ENCODE peak calls at places on chromosomes 11 and 22, in nine cellular contexts. U, M, T, J, D, C, E, R and H are unnamed samples.
A peak's percentile ranks its signal among the peaks of the same experiment; 100 is the strongest.

GRCh38 chr22:23857606-23858483 is at the start of gene SLC2A11:
- DNase-seq in U (peak; percentile 94), M (peak; percentile 100), T (peak; percentile 65), J (peak; percentile 95), D (peak; percentile 99), C (peak; percentile 100), E (peak; percentile 97), R (peak; percentile 99), H (peak; percentile 98)

GRCh38 chr11:44747339-44747738 is 20.6 kb downstream of the TSPAN18 start:
- DNase-seq in U (no peak), M (no peak), T (no peak), J (no peak), D (no peak), C (no peak), E (peak; percentile 21), R (no peak), H (no peak)

GRCh38 chr22:46425011-46425410 is 89.5 kb downstream of the TRMU start:
- DNase-seq in U (peak; percentile 91), M (no peak), T (peak; percentile 58), J (no peak), D (no peak), C (no peak), E (peak; percentile 72), R (no peak), H (no peak)

GRCh38 chr11:46333129-46333947 is 13.9 kb upstream of the DGKZ start:
- DNase-seq in U (no peak), M (no peak), T (no peak), J (no peak), D (no peak), C (no peak), E (no peak), R (no peak), H (no peak)

GRCh38 chr11:96254087-96254486 is 88.9 kb downstream of the MAML2 start:
- DNase-seq in U (no peak), M (peak; percentile 54), T (no peak), J (no peak), D (no peak), C (no peak), E (peak; percentile 75), R (no peak), H (no peak)

GRCh38 chr11:82216927-82217570 is 516.6 kb downstream of the FAM181B start:
- DNase-seq in U (no peak), M (no peak), T (no peak), J (no peak), D (no peak), C (no peak), E (no peak), R (no peak), H (no peak)

GRCh38 chr11:34655335-34656008 is 34.6 kb downstream of the EHF start:
- DNase-seq in U (peak; percentile 80), M (no peak), T (peak; percentile 52), J (no peak), D (no peak), C (no peak), E (peak; percentile 97), R (no peak), H (no peak)

GRCh38 chr11:65429724-65430405 is 7.3 kb downstream of the NEAT1 start:
- DNase-seq in U (peak; percentile 37), M (no peak), T (no peak), J (no peak), D (peak; percentile 93), C (peak; percentile 85), E (peak; percentile 80), R (peak; percentile 87), H (no peak)

GRCh38 chr11:56410801-56411200 is 1.7 kb upstream of the OR5AL1 start:
- DNase-seq in U (no peak), M (no peak), T (no peak), J (no peak), D (no peak), C (no peak), E (no peak), R (no peak), H (no peak)

GRCh38 chr11:56412396-56412795 is at the start of gene OR5AL1:
- DNase-seq in U (no peak), M (no peak), T (no peak), J (no peak), D (no peak), C (no peak), E (no peak), R (no peak), H (no peak)
- TF ChIP-seq CTCF in U (no peak), M (no peak), T (no peak), J (no peak), D (no peak), C (no peak), E (no peak), R (no peak), H (no peak)

DNA sequence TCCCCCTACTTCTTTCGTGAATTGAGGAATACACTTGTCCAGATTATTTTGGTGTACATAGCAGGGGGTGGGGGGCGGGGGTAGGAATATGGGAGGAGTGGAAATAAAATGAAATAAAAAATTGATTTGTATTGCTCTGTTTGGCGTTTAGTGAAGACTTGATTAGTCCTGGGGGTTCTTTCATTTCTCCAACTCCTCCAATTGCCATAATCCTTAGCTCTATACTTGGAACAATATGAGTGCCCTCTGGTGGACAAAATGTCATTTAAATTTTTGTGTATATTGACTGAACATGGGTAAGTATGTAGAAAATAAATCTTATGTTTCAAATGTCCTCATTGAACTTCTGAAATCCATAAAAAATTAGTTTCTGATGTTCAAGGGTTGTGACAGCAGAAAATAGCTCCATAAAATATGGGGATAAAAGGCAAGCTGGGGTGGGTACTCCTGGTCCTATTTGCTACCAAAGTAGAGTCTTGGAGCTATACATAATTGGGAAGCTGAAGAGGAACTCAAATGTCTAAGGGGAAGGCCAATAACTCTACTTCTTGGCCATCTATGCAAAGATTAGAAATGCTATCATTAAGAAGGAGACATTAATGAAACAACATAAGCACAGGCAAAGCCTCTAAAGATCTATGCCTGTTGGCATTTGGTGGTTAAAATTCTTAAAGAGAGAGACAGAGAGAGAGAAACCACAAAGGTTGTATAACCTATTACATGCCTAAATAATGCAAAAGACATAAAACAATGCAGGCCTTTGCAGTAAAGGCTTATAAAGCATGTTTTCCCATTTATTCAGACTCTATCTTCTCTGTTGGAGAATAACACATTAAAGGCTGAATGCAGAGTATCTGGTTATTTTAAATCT is 421.6 kb downstream of the METTL15 start:
- DNase-seq in U (peak; percentile 83), M (peak; percentile 70), T (no peak), J (no peak), D (no peak), C (no peak), E (peak; percentile 82), R (no peak), H (no peak)
- TF ChIP-seq CTCF in U (peak; percentile 68), M (peak; percentile 42), T (no peak), J (peak; percentile 65), D (peak; percentile 10), C (peak; percentile 48), E (peak; percentile 57), R (peak; percentile 46), H (peak; percentile 85)

GRCh38 chr22:41201146-41201545 is 4.0 kb upstream of the L3MBTL2 start:
- DNase-seq in U (no peak), M (no peak), T (no peak), J (no peak), D (no peak), C (peak; percentile 9), E (no peak), R (no peak), H (no peak)

GRCh38 chr22:41203118-41203517 is 2.0 kb upstream of the L3MBTL2 start:
- DNase-seq in U (no peak), M (no peak), T (no peak), J (no peak), D (no peak), C (no peak), E (no peak), R (no peak), H (no peak)

GRCh38 chr22:41197046-41197807 is 7.9 kb upstream of the L3MBTL2 start:
- DNase-seq in U (peak; percentile 59), M (peak; percentile 89), T (no peak), J (peak; percentile 71), D (peak; percentile 93), C (peak; percentile 91), E (peak; percentile 35), R (peak; percentile 93), H (peak; percentile 93)

GRCh38 chr22:41193829-41194228 is 11.3 kb upstream of the L3MBTL2 start:
- DNase-seq in U (no peak), M (no peak), T (no peak), J (no peak), D (peak; percentile 8), C (no peak), E (no peak), R (no peak), H (peak; percentile 5)

DNA sequence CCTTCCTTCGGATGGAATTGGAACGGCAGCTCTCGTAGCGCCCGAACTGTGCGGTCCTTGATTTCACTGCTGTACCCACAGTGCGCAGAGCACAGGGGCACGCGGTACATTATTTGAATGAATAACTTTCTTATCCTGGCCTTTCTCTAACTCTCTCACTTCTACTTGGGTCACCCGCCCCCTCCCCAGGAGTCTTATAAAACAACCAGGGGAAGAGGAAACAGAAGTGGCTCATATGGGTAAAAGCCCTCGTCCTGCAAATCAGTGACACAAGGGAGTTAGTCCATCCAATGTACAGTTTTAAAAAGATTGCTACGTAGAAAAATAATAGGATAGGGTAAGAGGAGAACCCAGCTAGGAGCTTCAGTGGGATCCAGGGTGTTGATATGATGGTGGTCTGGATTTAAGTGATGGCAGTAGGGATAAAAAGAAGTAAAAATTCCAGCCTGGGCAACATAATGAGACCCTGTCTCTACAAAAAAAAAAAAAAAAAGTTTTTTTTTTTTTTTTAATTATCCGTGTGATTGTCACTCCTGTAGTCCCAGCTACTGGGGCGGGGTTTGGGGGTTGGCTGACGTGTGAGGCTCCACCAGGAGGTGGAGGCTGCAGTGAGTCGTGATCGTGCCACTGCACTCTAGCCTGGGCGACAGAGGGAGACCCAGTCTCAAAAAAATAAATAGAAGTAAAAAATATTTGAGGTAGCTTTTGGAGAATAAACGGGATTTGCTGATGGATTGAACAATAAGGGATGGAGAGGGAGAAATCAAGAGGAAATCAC is 7.1 kb upstream of the L3MBTL2 start:
- DNase-seq in U (peak; percentile 27), M (peak; percentile 41), T (no peak), J (no peak), D (peak; percentile 82), C (peak; percentile 55), E (no peak), R (peak; percentile 73), H (no peak)
- TF ChIP-seq CTCF in U (no peak), M (no peak), T (no peak), J (peak; percentile 26), D (no peak), C (no peak), E (no peak), R (no peak), H (peak; percentile 28)

DNA sequence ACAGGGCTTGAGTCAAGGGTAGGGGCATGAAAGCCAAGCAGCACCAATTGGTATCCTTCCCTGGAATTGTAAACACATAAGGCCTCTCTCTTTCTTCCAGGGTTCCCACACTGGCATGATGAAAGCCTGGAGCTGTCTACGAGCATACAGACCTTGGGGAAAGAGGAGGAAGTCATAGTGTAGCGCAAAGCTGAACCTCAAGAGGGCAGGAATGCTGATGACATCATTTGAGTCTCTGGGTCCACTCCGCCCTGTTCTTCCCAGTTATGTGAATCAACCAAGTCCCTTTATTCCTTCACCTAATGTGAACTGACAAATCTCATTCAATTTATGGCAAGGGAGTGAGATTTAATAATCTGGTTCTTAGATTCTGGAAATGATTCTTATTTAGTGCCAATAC is 266.4 kb upstream of the NCAM1 start:
- DNase-seq in U (no peak), M (no peak), T (no peak), J (no peak), D (no peak), C (no peak), E (no peak), R (no peak), H (no peak)
- TF ChIP-seq CTCF in U (no peak), M (no peak), T (no peak), J (no peak), D (no peak), C (no peak), E (no peak), R (no peak), H (no peak)